ENCODE peak calls at places on chromosomes 2 and 18, in seven cellular contexts. C, Z, F, M, V, N and O are unnamed samples.

GRCh38 chr2:51350100-51350499 is 318.2 kb upstream of the NRXN1 start:
- DNase-seq in C (peak), Z (peak), F (no peak), M (no peak), V (peak), N (peak), O (no peak)

GRCh38 chr2:70103531-70104061 is 16.3 kb downstream of the PCBP1 start:
- DNase-seq in C (no peak), Z (no peak), F (no peak), M (no peak), V (no peak), N (no peak), O (no peak)

GRCh38 chr2:152648336-152648735 is 68.9 kb downstream of the PRPF40A start:
- DNase-seq in C (peak), Z (peak), F (peak), M (no peak), V (peak), N (peak), O (no peak)

GRCh38 chr18:50569930-50570329 is 10.0 kb downstream of the MAPK4 start:
- DNase-seq in C (no peak), Z (no peak), F (peak), M (no peak), V (no peak), N (no peak), O (no peak)

GRCh38 chr2:173991857-173992588 is 26.9 kb upstream of the SP3 start:
- DNase-seq in C (peak), Z (peak), F (no peak), M (no peak), V (peak), N (peak), O (peak)

GRCh38 chr2:117621330-117621729 is 193.2 kb upstream of the DDX18 start:
- DNase-seq in C (no peak), Z (no peak), F (no peak), M (no peak), V (no peak), N (no peak), O (no peak)

GRCh38 chr18:34787931-34788532 is 77.9 kb downstream of the DTNA start:
- DNase-seq in C (peak), Z (peak), F (peak), M (peak), V (peak), N (peak), O (peak)

GRCh38 chr2:81304154-81304830 is 999.7 kb upstream of the LRRTM1 start:
- DNase-seq in C (no peak), Z (no peak), F (peak), M (peak), V (no peak), N (no peak), O (no peak)

GRCh38 chr18:55206941-55207340 is 247.7 kb upstream of the CCDC68 start:
- DNase-seq in C (no peak), Z (no peak), F (no peak), M (no peak), V (no peak), N (no peak), O (no peak)

GRCh38 chr2:144886847-144887246 is 366.9 kb upstream of the ZEB2 start:
- DNase-seq in C (peak), Z (peak), F (no peak), M (no peak), V (peak), N (peak), O (no peak)

GRCh38 chr18:38695559-38696270 is 1130.1 kb upstream of the CELF4 start:
- DNase-seq in C (no peak), Z (peak), F (no peak), M (no peak), V (peak), N (peak), O (no peak)

GRCh38 chr2:47008381-47009280 is 93.0 kb upstream of the MCFD2 start:
- DNase-seq in C (peak), Z (peak), F (peak), M (peak), V (peak), N (peak), O (peak)

GRCh38 chr2:8534729-8535397 is 147.0 kb upstream of the ID2 start:
- DNase-seq in C (peak), Z (peak), F (no peak), M (no peak), V (peak), N (peak), O (peak)

GRCh38 chr2:190088917-190089316 is 26.4 kb upstream of the MSTN start:
- DNase-seq in C (peak), Z (peak), F (peak), M (peak), V (peak), N (peak), O (peak)

GRCh38 chr2:105369777-105370690 is 28.8 kb downstream of the FHL2 start:
- DNase-seq in C (peak), Z (peak), F (peak), M (peak), V (peak), N (peak), O (peak)

GRCh38 chr2:32838418-32838817 is 108.3 kb upstream of the LTBP1 start:
- DNase-seq in C (no peak), Z (no peak), F (no peak), M (no peak), V (no peak), N (no peak), O (no peak)

GRCh38 chr2:237879991-237880560 is 20.7 kb downstream of the RAMP1 start:
- DNase-seq in C (no peak), Z (no peak), F (no peak), M (no peak), V (no peak), N (no peak), O (no peak)

GRCh38 chr2:35891936-35892335 is 463.6 kb upstream of the CRIM1 start:
- DNase-seq in C (no peak), Z (no peak), F (no peak), M (no peak), V (no peak), N (no peak), O (no peak)

GRCh38 chr2:35891528-35891927 is 464.1 kb upstream of the CRIM1 start:
- DNase-seq in C (no peak), Z (no peak), F (no peak), M (no peak), V (no peak), N (no peak), O (no peak)
- H3K4me3 ChIP-seq in C (no peak), Z (no peak), F (no peak), M (no peak), V (no peak), N (no peak), O (no peak)

GRCh38 chr2:241561811-241562210 is 3.3 kb downstream of the BOK start:
- DNase-seq in C (peak), Z (peak), F (no peak), M (no peak), V (peak), N (peak), O (peak)
- H3K4me3 ChIP-seq in C (no peak), Z (no peak), F (no peak), M (no peak), V (no peak), N (peak), O (no peak)

DNA sequence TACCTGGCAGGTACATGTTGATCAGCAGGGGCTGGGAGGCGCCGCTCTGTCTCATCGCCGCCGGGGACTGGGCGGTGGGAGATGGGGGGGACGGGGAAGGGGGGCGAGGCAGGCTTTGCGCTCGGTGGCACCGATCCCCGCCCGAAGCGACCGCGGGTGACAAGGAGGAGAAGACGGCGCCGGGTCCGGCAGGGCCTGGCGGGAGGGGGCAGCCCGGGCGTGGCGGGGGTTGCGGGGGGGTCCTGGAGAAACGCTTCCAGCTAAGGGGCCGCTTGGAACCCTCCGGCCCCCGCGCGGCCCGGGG is at the start of gene FEV:
- DNase-seq in C (no peak), Z (no peak), F (no peak), M (no peak), V (no peak), N (no peak), O (peak)
- H3K4me3 ChIP-seq in C (no peak), Z (no peak), F (peak), M (peak), V (no peak), N (no peak), O (peak)

GRCh38 chr2:236547725-236548124 is 21.9 kb upstream of the ACKR3 start:
- DNase-seq in C (no peak), Z (no peak), F (no peak), M (no peak), V (no peak), N (no peak), O (no peak)

GRCh38 chr2:236545814-236546480 is 23.7 kb upstream of the ACKR3 start:
- DNase-seq in C (no peak), Z (no peak), F (no peak), M (no peak), V (no peak), N (no peak), O (no peak)

GRCh38 chr2:236545248-236545658 is 24.4 kb upstream of the ACKR3 start:
- DNase-seq in C (no peak), Z (no peak), F (no peak), M (no peak), V (no peak), N (no peak), O (no peak)

GRCh38 chr2:236548179-236548918 is 21.3 kb upstream of the ACKR3 start:
- DNase-seq in C (peak), Z (peak), F (no peak), M (no peak), V (peak), N (peak), O (no peak)

GRCh38 chr2:236546561-236546961 is 23.1 kb upstream of the ACKR3 start:
- DNase-seq in C (no peak), Z (no peak), F (no peak), M (no peak), V (no peak), N (no peak), O (no peak)
- H3K4me3 ChIP-seq in C (no peak), Z (no peak), F (no peak), M (no peak), V (no peak), N (no peak), O (no peak)

GRCh38 chr18:48820483-48821250 is 130.1 kb downstream of the SMAD7 start:
- DNase-seq in C (no peak), Z (no peak), F (no peak), M (no peak), V (no peak), N (no peak), O (no peak)
- H3K4me3 ChIP-seq in C (no peak), Z (no peak), F (no peak), M (no peak), V (no peak), N (no peak), O (no peak)